ENCODE peak calls at places on chromosomes 1 and 21, in five cellular contexts. F is IMR-90, Q is pancreas, W is transverse colon, X is astrocyte of the spinal cord. D is an unnamed sample.

GRCh38 chr1:204920967-204921366 is 50.3 kb downstream of the NFASC start:
- DNase-seq in X (no peak), Q (no peak), F (no peak), W (peak), D (no peak)

GRCh38 chr1:116297495-116298212 is 75.4 kb upstream of the ATP1A1 start:
- DNase-seq in X (no peak), F (no peak), Q (no peak), W (no peak), D (no peak)

GRCh38 chr1:227899141-227899819 is 48.5 kb downstream of the WNT9A start:
- DNase-seq in X (no peak), W (peak), F (no peak), Q (no peak), D (no peak)

GRCh38 chr1:9715536-9716226 is 64.2 kb downstream of the PIK3CD start:
- DNase-seq in Q (no peak), W (no peak), X (no peak), F (no peak), D (no peak)

GRCh38 chr21:42272109-42272962 is 42.9 kb downstream of the TFF3 start:
- DNase-seq in W (no peak), F (no peak), Q (no peak), X (no peak), D (no peak)

GRCh38 chr1:114224196-114224907 is 70.7 kb upstream of the SYT6 start:
- DNase-seq in Q (no peak), F (no peak), W (no peak), X (no peak), D (no peak)

GRCh38 chr1:12433323-12434053 is 184.5 kb downstream of the DHRS3 start:
- DNase-seq in W (peak), X (peak), Q (peak), F (peak), D (peak)

GRCh38 chr21:42263591-42264131 is 44.7 kb downstream of the ABCG1 start:
- DNase-seq in X (no peak), F (no peak), Q (no peak), W (no peak), D (peak)

GRCh38 chr1:24927886-24928630 is 2.0 kb downstream of the RUNX3 start:
- DNase-seq in X (peak), W (no peak), Q (no peak), F (no peak), D (peak)

GRCh38 chr1:151133339-151133761 is 13.1 kb downstream of the SEMA6C start:
- DNase-seq in W (no peak), Q (no peak), X (no peak), F (peak), D (no peak)

GRCh38 chr1:151134396-151134795 is 12.0 kb downstream of the SEMA6C start:
- DNase-seq in X (no peak), Q (no peak), F (no peak), W (no peak), D (no peak)

GRCh38 chr1:151134991-151135390 is 11.4 kb downstream of the SEMA6C start:
- DNase-seq in W (no peak), X (no peak), Q (no peak), F (no peak), D (no peak)

GRCh38 chr1:151137789-151138188 is 8.6 kb downstream of the SEMA6C start:
- DNase-seq in X (no peak), Q (no peak), W (no peak), F (no peak), D (no peak)

GRCh38 chr1:151135433-151136385 is 10.7 kb downstream of the SEMA6C start:
- DNase-seq in Q (no peak), W (no peak), X (no peak), F (no peak), D (no peak)
- H3K4me3 ChIP-seq in Q (no peak), W (no peak), X (no peak), F (no peak), D (no peak)

DNA sequence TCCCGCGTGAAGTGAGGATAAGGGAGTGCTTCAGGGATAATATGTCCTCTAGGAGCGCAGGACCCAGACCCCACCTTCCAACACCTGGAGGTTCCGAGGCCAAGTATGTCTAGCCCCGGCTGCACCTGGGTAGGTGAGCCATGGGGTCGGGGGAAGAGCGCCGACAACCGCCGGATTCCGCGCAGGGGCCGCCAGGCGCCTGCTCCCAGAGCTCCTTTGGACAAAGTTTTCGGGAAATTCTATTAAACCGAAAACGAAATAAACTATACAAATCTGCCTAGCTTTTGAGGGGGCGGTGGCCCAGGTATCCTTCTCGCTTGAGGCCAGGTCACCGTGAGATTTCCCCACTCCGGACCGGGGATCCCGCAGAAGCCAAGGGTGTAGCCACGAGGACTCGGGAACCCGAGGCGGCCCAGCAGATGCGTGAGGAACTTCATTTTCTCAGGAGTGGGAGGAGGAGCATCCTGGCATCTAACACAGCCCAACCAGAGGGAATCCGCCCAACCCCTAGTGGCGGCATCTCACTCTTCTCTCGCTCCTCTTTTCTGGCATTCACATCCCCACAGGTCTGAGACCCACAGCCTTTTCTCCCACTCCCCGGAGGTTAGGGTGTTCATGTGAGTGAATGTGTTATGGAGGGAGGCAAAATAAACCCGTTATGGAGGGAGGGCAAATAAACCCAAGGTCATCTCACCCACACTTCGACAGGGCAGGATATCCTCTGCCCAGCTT is 2.3 kb upstream of the DMRTA2 start:
- DNase-seq in W (no peak), X (no peak), F (no peak), Q (no peak), D (no peak)
- TF ChIP-seq CTCF in W (no peak), X (no peak), F (no peak), Q (no peak), D (no peak)

GRCh38 chr1:234963180-234963903 is 165.3 kb downstream of the TOMM20 start:
- DNase-seq in Q (no peak), X (peak), W (peak), F (peak), D (peak)
- H3K4me3 ChIP-seq in Q (no peak), X (no peak), W (no peak), F (no peak), D (no peak)

DNA sequence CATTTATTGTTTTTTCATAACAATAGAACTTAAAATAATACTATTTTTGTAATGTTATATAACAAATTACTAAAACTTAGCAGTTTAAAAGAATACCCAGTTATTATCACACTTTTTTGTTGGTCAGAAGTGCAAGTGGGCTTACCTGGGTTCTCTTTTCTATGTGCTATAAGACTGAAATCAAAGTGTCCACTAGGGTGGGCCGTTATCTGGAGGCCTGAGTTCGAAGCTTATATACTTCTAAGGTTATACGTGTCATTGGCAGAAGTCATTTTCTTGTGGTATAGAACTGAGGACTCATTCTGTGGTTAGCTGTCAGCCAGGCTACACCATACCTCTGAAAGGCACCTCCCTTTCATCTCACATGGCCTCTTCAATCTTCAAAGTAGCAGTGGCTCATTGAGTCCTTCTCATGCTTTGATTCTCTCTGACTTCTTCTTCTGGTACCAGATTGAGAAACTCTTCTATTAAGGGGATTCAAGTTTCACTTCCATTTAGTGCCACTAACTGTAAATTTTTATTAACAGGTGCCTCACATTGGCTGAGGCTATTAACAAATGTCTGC is 414.3 kb downstream of the AMY1C start:
- DNase-seq in Q (no peak), W (no peak), X (no peak), F (no peak), D (no peak)
- TF ChIP-seq CTCF in Q (no peak), W (no peak), X (no peak), F (no peak), D (no peak)

DNA sequence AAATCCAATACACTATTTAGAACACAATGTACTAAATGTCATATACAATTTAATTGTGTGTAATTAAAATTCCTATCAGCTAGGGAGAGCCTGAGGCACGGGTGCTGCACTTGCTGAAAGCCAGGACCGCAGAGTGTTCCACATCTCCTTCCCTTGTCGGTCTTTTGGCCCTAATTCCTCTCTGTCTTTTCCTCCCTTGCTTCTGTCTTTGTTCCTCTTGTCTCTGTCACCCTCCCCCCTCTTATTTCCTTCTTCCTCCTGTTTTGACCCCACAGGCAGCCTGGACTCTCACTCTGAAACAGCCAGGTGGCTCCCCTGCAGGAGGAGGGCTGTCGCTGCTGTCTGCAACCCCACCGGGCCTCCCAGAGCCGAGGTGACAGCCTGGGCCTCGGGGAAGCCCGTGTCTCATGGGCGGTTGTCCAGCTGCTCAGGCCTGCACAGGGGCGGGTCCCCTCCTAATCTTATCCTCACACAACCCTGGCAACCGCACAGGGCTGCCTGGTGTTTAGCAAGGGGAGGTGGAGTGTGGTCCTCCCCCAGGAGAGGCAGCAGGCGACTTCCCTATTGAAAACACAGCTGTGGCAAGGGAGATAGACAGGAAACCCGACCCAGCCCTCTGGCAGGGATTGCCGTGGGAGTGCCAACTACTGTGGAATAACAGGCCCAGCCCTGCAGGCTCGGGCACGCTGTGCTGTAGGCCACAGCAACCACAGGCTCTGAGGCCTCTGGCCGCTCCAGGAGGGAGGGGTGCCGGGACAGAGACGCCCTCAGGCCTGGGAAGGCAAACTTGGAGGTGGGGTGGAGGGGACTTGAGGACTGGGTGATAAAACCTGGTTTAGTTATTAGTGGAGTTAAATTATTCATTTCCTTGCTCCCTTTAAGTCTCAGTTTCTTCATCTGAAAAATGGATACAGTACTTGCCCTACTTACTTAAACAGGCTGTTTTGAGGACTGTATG is 68.8 kb upstream of the WDR26 start:
- DNase-seq in Q (peak), F (peak), W (peak), X (peak), D (peak)
- H3K4me3 ChIP-seq in Q (no peak), F (no peak), W (no peak), X (no peak), D (peak)

GRCh38 chr1:110477445-110477957 is 26.6 kb downstream of the PROK1 start:
- DNase-seq in X (no peak), F (no peak), Q (no peak), W (no peak), D (no peak)
- TF ChIP-seq CTCF in X (peak), F (peak), Q (no peak), W (no peak), D (peak)

D was measured in fibroblast of villous mesenchyme.